ENCODE peak calls at places on chromosomes 6 and 20, in five cellular contexts. One of them, this sample, is unnamed.

GRCh38 chr6:111663692-111664564 is 58.2 kb upstream of the TRAF3IP2 start:
- DNase-seq in stimulated activated CD4-positive, alpha-beta T cell treated with anti-CD3 and anti-CD28 coated beads, TNF-alpha, amount 100 ng/mL, for 48 hours: no peak
- DNase-seq in stimulated activated CD8-positive, alpha-beta memory T cell treated with anti-CD3 and anti-CD28 coated beads, Interleukin-4, amount 100 ng/mL, for 48 hours: no peak
- DNase-seq in C1 segment of cervical spinal cord: peak
- DNase-seq in SK-MEL-5: no peak
- DNase-seq in this sample: no peak

GRCh38 chr6:13299403-13299821 is 28.9 kb downstream of the TBC1D7 start:
- DNase-seq in stimulated activated CD8-positive, alpha-beta memory T cell treated with anti-CD3 and anti-CD28 coated beads, Interleukin-4, amount 100 ng/mL, for 48 hours: no peak
- DNase-seq in C1 segment of cervical spinal cord: no peak
- DNase-seq in SK-MEL-5: no peak
- DNase-seq in stimulated activated CD4-positive, alpha-beta T cell treated with anti-CD3 and anti-CD28 coated beads, TNF-alpha, amount 100 ng/mL, for 48 hours: no peak
- DNase-seq in this sample: no peak

GRCh38 chr6:169250660-169251059 is 3.0 kb downstream of the THBS2 start:
- DNase-seq in SK-MEL-5: peak
- DNase-seq in stimulated activated CD4-positive, alpha-beta T cell treated with anti-CD3 and anti-CD28 coated beads, TNF-alpha, amount 100 ng/mL, for 48 hours: no peak
- DNase-seq in stimulated activated CD8-positive, alpha-beta memory T cell treated with anti-CD3 and anti-CD28 coated beads, Interleukin-4, amount 100 ng/mL, for 48 hours: no peak
- DNase-seq in C1 segment of cervical spinal cord: peak
- DNase-seq in this sample: peak

GRCh38 chr6:149896491-149896890 is 1.4 kb downstream of the RAET1E start:
- DNase-seq in stimulated activated CD8-positive, alpha-beta memory T cell treated with anti-CD3 and anti-CD28 coated beads, Interleukin-4, amount 100 ng/mL, for 48 hours: peak
- DNase-seq in stimulated activated CD4-positive, alpha-beta T cell treated with anti-CD3 and anti-CD28 coated beads, TNF-alpha, amount 100 ng/mL, for 48 hours: no peak
- DNase-seq in SK-MEL-5: no peak
- DNase-seq in C1 segment of cervical spinal cord: no peak
- DNase-seq in this sample: no peak

GRCh38 chr6:24529985-24530384 is 35.2 kb downstream of the ALDH5A1 start:
- DNase-seq in stimulated activated CD8-positive, alpha-beta memory T cell treated with anti-CD3 and anti-CD28 coated beads, Interleukin-4, amount 100 ng/mL, for 48 hours: no peak
- DNase-seq in C1 segment of cervical spinal cord: no peak
- DNase-seq in stimulated activated CD4-positive, alpha-beta T cell treated with anti-CD3 and anti-CD28 coated beads, TNF-alpha, amount 100 ng/mL, for 48 hours: no peak
- DNase-seq in SK-MEL-5: no peak
- DNase-seq in this sample: no peak

GRCh38 chr20:40813708-40814327 is 124.8 kb upstream of the MAFB start:
- DNase-seq in C1 segment of cervical spinal cord: no peak
- DNase-seq in stimulated activated CD8-positive, alpha-beta memory T cell treated with anti-CD3 and anti-CD28 coated beads, Interleukin-4, amount 100 ng/mL, for 48 hours: no peak
- DNase-seq in SK-MEL-5: no peak
- DNase-seq in stimulated activated CD4-positive, alpha-beta T cell treated with anti-CD3 and anti-CD28 coated beads, TNF-alpha, amount 100 ng/mL, for 48 hours: no peak
- DNase-seq in this sample: no peak

GRCh38 chr6:9496837-9497236 is 918.0 kb downstream of the TFAP2A start:
- DNase-seq in C1 segment of cervical spinal cord: no peak
- DNase-seq in SK-MEL-5: no peak
- DNase-seq in stimulated activated CD8-positive, alpha-beta memory T cell treated with anti-CD3 and anti-CD28 coated beads, Interleukin-4, amount 100 ng/mL, for 48 hours: no peak
- DNase-seq in stimulated activated CD4-positive, alpha-beta T cell treated with anti-CD3 and anti-CD28 coated beads, TNF-alpha, amount 100 ng/mL, for 48 hours: no peak
- DNase-seq in this sample: no peak

GRCh38 chr6:139080255-139080920 is 51.8 kb downstream of the ABRACL start:
- DNase-seq in SK-MEL-5: no peak
- DNase-seq in C1 segment of cervical spinal cord: no peak
- DNase-seq in stimulated activated CD4-positive, alpha-beta T cell treated with anti-CD3 and anti-CD28 coated beads, TNF-alpha, amount 100 ng/mL, for 48 hours: no peak
- DNase-seq in stimulated activated CD8-positive, alpha-beta memory T cell treated with anti-CD3 and anti-CD28 coated beads, Interleukin-4, amount 100 ng/mL, for 48 hours: no peak
- DNase-seq in this sample: no peak

GRCh38 chr6:158972241-158973233 is 27.5 kb downstream of the RSPH3 start:
- DNase-seq in SK-MEL-5: peak
- DNase-seq in C1 segment of cervical spinal cord: no peak
- DNase-seq in stimulated activated CD4-positive, alpha-beta T cell treated with anti-CD3 and anti-CD28 coated beads, TNF-alpha, amount 100 ng/mL, for 48 hours: no peak
- DNase-seq in stimulated activated CD8-positive, alpha-beta memory T cell treated with anti-CD3 and anti-CD28 coated beads, Interleukin-4, amount 100 ng/mL, for 48 hours: no peak
- DNase-seq in this sample: no peak

GRCh38 chr6:168049681-168050224 is 29.3 kb downstream of the FRMD1 start:
- DNase-seq in SK-MEL-5: no peak
- DNase-seq in stimulated activated CD4-positive, alpha-beta T cell treated with anti-CD3 and anti-CD28 coated beads, TNF-alpha, amount 100 ng/mL, for 48 hours: no peak
- DNase-seq in stimulated activated CD8-positive, alpha-beta memory T cell treated with anti-CD3 and anti-CD28 coated beads, Interleukin-4, amount 100 ng/mL, for 48 hours: no peak
- DNase-seq in C1 segment of cervical spinal cord: no peak
- DNase-seq in this sample: no peak

GRCh38 chr20:40251284-40251932 is 437.6 kb downstream of the MAFB start:
- DNase-seq in stimulated activated CD8-positive, alpha-beta memory T cell treated with anti-CD3 and anti-CD28 coated beads, Interleukin-4, amount 100 ng/mL, for 48 hours: no peak
- DNase-seq in SK-MEL-5: peak
- DNase-seq in stimulated activated CD4-positive, alpha-beta T cell treated with anti-CD3 and anti-CD28 coated beads, TNF-alpha, amount 100 ng/mL, for 48 hours: no peak
- DNase-seq in C1 segment of cervical spinal cord: no peak
- DNase-seq in this sample: no peak

GRCh38 chr6:14709900-14710299 is 536.0 kb upstream of the JARID2 start:
- DNase-seq in C1 segment of cervical spinal cord: no peak
- DNase-seq in stimulated activated CD4-positive, alpha-beta T cell treated with anti-CD3 and anti-CD28 coated beads, TNF-alpha, amount 100 ng/mL, for 48 hours: no peak
- DNase-seq in stimulated activated CD8-positive, alpha-beta memory T cell treated with anti-CD3 and anti-CD28 coated beads, Interleukin-4, amount 100 ng/mL, for 48 hours: no peak
- DNase-seq in SK-MEL-5: no peak
- DNase-seq in this sample: no peak

GRCh38 chr6:912871-913663 is 220.1 kb upstream of the EXOC2 start:
- DNase-seq in stimulated activated CD4-positive, alpha-beta T cell treated with anti-CD3 and anti-CD28 coated beads, TNF-alpha, amount 100 ng/mL, for 48 hours: no peak
- DNase-seq in stimulated activated CD8-positive, alpha-beta memory T cell treated with anti-CD3 and anti-CD28 coated beads, Interleukin-4, amount 100 ng/mL, for 48 hours: no peak
- DNase-seq in SK-MEL-5: peak
- DNase-seq in C1 segment of cervical spinal cord: no peak
- DNase-seq in this sample: no peak

GRCh38 chr6:45231660-45232059 is 96.5 kb upstream of the RUNX2 start:
- DNase-seq in stimulated activated CD4-positive, alpha-beta T cell treated with anti-CD3 and anti-CD28 coated beads, TNF-alpha, amount 100 ng/mL, for 48 hours: no peak
- DNase-seq in SK-MEL-5: no peak
- DNase-seq in stimulated activated CD8-positive, alpha-beta memory T cell treated with anti-CD3 and anti-CD28 coated beads, Interleukin-4, amount 100 ng/mL, for 48 hours: no peak
- DNase-seq in C1 segment of cervical spinal cord: no peak
- DNase-seq in this sample: no peak

GRCh38 chr6:53297004-53297403 is 51.7 kb downstream of the ELOVL5 start:
- DNase-seq in stimulated activated CD4-positive, alpha-beta T cell treated with anti-CD3 and anti-CD28 coated beads, TNF-alpha, amount 100 ng/mL, for 48 hours: no peak
- DNase-seq in C1 segment of cervical spinal cord: no peak
- DNase-seq in stimulated activated CD8-positive, alpha-beta memory T cell treated with anti-CD3 and anti-CD28 coated beads, Interleukin-4, amount 100 ng/mL, for 48 hours: no peak
- DNase-seq in SK-MEL-5: no peak
- DNase-seq in this sample: no peak

GRCh38 chr6:79705456-79705995 is 74.4 kb downstream of the SH3BGRL2 start:
- DNase-seq in C1 segment of cervical spinal cord: no peak
- DNase-seq in stimulated activated CD4-positive, alpha-beta T cell treated with anti-CD3 and anti-CD28 coated beads, TNF-alpha, amount 100 ng/mL, for 48 hours: no peak
- DNase-seq in SK-MEL-5: no peak
- DNase-seq in stimulated activated CD8-positive, alpha-beta memory T cell treated with anti-CD3 and anti-CD28 coated beads, Interleukin-4, amount 100 ng/mL, for 48 hours: no peak
- DNase-seq in this sample: no peak

GRCh38 chr6:148069256-148069655 is 273.4 kb upstream of the SASH1 start:
- DNase-seq in C1 segment of cervical spinal cord: no peak
- DNase-seq in SK-MEL-5: no peak
- DNase-seq in stimulated activated CD4-positive, alpha-beta T cell treated with anti-CD3 and anti-CD28 coated beads, TNF-alpha, amount 100 ng/mL, for 48 hours: no peak
- DNase-seq in stimulated activated CD8-positive, alpha-beta memory T cell treated with anti-CD3 and anti-CD28 coated beads, Interleukin-4, amount 100 ng/mL, for 48 hours: no peak
- DNase-seq in this sample: no peak

GRCh38 chr6:122491915-122492537 is 20.4 kb upstream of the SERINC1 start:
- DNase-seq in SK-MEL-5: peak
- DNase-seq in stimulated activated CD4-positive, alpha-beta T cell treated with anti-CD3 and anti-CD28 coated beads, TNF-alpha, amount 100 ng/mL, for 48 hours: peak
- DNase-seq in C1 segment of cervical spinal cord: peak
- DNase-seq in stimulated activated CD8-positive, alpha-beta memory T cell treated with anti-CD3 and anti-CD28 coated beads, Interleukin-4, amount 100 ng/mL, for 48 hours: peak
- DNase-seq in this sample: peak

GRCh38 chr6:17179246-17180073 is 77.6 kb downstream of the STMND1 start:
- DNase-seq in stimulated activated CD8-positive, alpha-beta memory T cell treated with anti-CD3 and anti-CD28 coated beads, Interleukin-4, amount 100 ng/mL, for 48 hours: no peak
- DNase-seq in stimulated activated CD4-positive, alpha-beta T cell treated with anti-CD3 and anti-CD28 coated beads, TNF-alpha, amount 100 ng/mL, for 48 hours: no peak
- DNase-seq in C1 segment of cervical spinal cord: no peak
- DNase-seq in SK-MEL-5: peak
- DNase-seq in this sample: no peak

This sample was measured in dorsolateral prefrontal cortex.